ENCODE peak calls at places on chromosomes 13 and 19, in eight cellular contexts. One of them, this sample, is unnamed.
A peak's percentile ranks its signal among the peaks of the same experiment; 100 is the strongest.

GRCh38 chr13:109274188-109274821 is 512.1 kb downstream of the IRS2 start:
- DNase-seq in uterus: no peak
- DNase-seq in stomach: no peak
- DNase-seq in testis: peak; percentile 22
- DNase-seq in pancreas: no peak
- DNase-seq in GM23248: peak; percentile 49
- DNase-seq in transverse colon: no peak
- DNase-seq in left ventricle myocardium inferior: no peak
- DNase-seq in this sample: no peak

GRCh38 chr19:55158423-55158822 is 891 bp upstream of the TNNI3 start:
- DNase-seq in GM23248: no peak
- DNase-seq in left ventricle myocardium inferior: no peak
- DNase-seq in stomach: no peak
- DNase-seq in uterus: no peak
- DNase-seq in pancreas: no peak
- DNase-seq in transverse colon: no peak
- DNase-seq in testis: no peak
- DNase-seq in this sample: no peak

GRCh38 chr19:34713262-34713637 is 20.8 kb upstream of the ZNF181 start:
- DNase-seq in GM23248: no peak
- DNase-seq in left ventricle myocardium inferior: no peak
- DNase-seq in stomach: no peak
- DNase-seq in pancreas: no peak
- DNase-seq in testis: no peak
- DNase-seq in transverse colon: no peak
- DNase-seq in uterus: no peak
- DNase-seq in this sample: no peak

GRCh38 chr13:97982286-97982685 is 28.8 kb downstream of the IPO5 start:
- DNase-seq in testis: no peak
- DNase-seq in GM23248: peak; percentile 43
- DNase-seq in transverse colon: no peak
- DNase-seq in left ventricle myocardium inferior: no peak
- DNase-seq in uterus: no peak
- DNase-seq in stomach: no peak
- DNase-seq in pancreas: no peak
- DNase-seq in this sample: no peak

GRCh38 chr19:2556221-2557092 is 80.5 kb downstream of the GADD45B start:
- DNase-seq in testis: no peak
- DNase-seq in left ventricle myocardium inferior: peak; percentile 15
- DNase-seq in stomach: no peak
- DNase-seq in pancreas: peak; percentile 43
- DNase-seq in uterus: no peak
- DNase-seq in GM23248: no peak
- DNase-seq in transverse colon: no peak
- DNase-seq in this sample: no peak

GRCh38 chr19:33186835-33187540 is 7.1 kb upstream of the LRP3 start:
- DNase-seq in left ventricle myocardium inferior: no peak
- DNase-seq in uterus: no peak
- DNase-seq in transverse colon: peak; percentile 77
- DNase-seq in pancreas: no peak
- DNase-seq in GM23248: no peak
- DNase-seq in testis: no peak
- DNase-seq in stomach: no peak
- DNase-seq in this sample: no peak

GRCh38 chr19:1410136-1410786 is 2.9 kb downstream of the DAZAP1 start:
- DNase-seq in GM23248: peak; percentile 39
- DNase-seq in stomach: no peak
- DNase-seq in transverse colon: no peak
- DNase-seq in left ventricle myocardium inferior: no peak
- DNase-seq in testis: no peak
- DNase-seq in uterus: no peak
- DNase-seq in pancreas: no peak
- DNase-seq in this sample: no peak

GRCh38 chr13:30818323-30818960 is 83.1 kb downstream of the ALOX5AP start:
- DNase-seq in GM23248: peak; percentile 96
- DNase-seq in testis: no peak
- DNase-seq in left ventricle myocardium inferior: no peak
- DNase-seq in stomach: no peak
- DNase-seq in uterus: peak; percentile 76
- DNase-seq in transverse colon: no peak
- DNase-seq in pancreas: no peak
- DNase-seq in this sample: peak; percentile 41

GRCh38 chr19:33379151-33379829 is 5.8 kb downstream of the CEBPG start:
- DNase-seq in transverse colon: no peak
- DNase-seq in stomach: no peak
- DNase-seq in uterus: no peak
- DNase-seq in GM23248: no peak
- DNase-seq in left ventricle myocardium inferior: no peak
- DNase-seq in testis: no peak
- DNase-seq in pancreas: no peak
- DNase-seq in this sample: no peak

GRCh38 chr13:20673711-20674110 is 29.8 kb upstream of the IL17D start:
- DNase-seq in left ventricle myocardium inferior: no peak
- DNase-seq in uterus: no peak
- DNase-seq in stomach: no peak
- DNase-seq in testis: no peak
- DNase-seq in transverse colon: no peak
- DNase-seq in GM23248: no peak
- DNase-seq in pancreas: no peak
- DNase-seq in this sample: no peak

GRCh38 chr13:110298221-110298565 is 8.8 kb downstream of the COL4A1 start:
- DNase-seq in pancreas: no peak
- DNase-seq in uterus: no peak
- DNase-seq in transverse colon: no peak
- DNase-seq in stomach: no peak
- DNase-seq in left ventricle myocardium inferior: no peak
- DNase-seq in testis: no peak
- DNase-seq in GM23248: no peak
- DNase-seq in this sample: no peak
- H3K4me1 ChIP-seq in pancreas: no peaks in the 10 kb centered on the region
- H3K4me1 ChIP-seq in uterus: no peaks in the 10 kb centered on the region
- H3K4me1 ChIP-seq in transverse colon: peaks cover 5% of the 10 kb centered on the region
- H3K4me1 ChIP-seq in stomach: peaks cover 75% of the 10 kb centered on the region
- H3K4me1 ChIP-seq in left ventricle myocardium inferior: peaks cover 100% of the 10 kb centered on the region
- H3K4me1 ChIP-seq in testis: peaks cover 6% of the 10 kb centered on the region
- H3K4me1 ChIP-seq in GM23248: peaks cover 29% of the 10 kb centered on the region
- H3K4me1 ChIP-seq in this sample: peaks cover 28% of the 10 kb centered on the region

DNA sequence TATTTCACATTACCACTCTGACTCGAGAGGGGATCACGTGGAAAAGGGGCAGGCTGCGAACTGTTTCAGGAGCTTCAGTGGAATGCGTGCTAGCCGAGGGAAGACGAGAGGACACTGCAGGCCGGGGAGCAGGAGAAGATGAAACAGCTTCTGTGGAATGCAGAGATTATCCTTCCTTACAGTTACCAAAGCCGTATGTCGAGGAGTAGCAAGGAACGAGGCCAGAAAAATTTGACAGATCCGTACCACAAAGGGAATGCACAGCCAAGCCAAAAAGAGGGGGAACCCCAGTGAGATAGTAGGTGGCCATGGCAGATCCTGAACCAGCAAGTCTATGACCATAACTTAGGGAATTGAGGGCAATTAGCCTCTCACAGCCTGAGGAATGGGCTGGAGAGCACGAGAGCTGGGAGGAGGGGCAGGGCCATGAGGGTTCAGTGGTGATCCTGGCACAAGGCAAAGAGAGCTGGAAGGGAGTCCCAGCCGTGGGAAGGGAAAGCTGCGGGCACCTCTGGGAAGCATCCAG is 5.3 kb downstream of the COL4A1 start:
- DNase-seq in left ventricle myocardium inferior: no peak
- DNase-seq in GM23248: peak; percentile 91
- DNase-seq in uterus: peak; percentile 45
- DNase-seq in pancreas: no peak
- DNase-seq in transverse colon: no peak
- DNase-seq in testis: no peak
- DNase-seq in stomach: no peak
- DNase-seq in this sample: no peak
- H3K27ac ChIP-seq in left ventricle myocardium inferior: peak overlapping the region; percentile 97
- H3K27ac ChIP-seq in GM23248: peak overlapping the region; percentile 57
- H3K27ac ChIP-seq in uterus: peak overlapping the region; percentile 100
- H3K27ac ChIP-seq in pancreas: no peak overlapping the region
- H3K27ac ChIP-seq in transverse colon: peak overlapping the region; percentile 94
- H3K27ac ChIP-seq in testis: no peak overlapping the region
- H3K27ac ChIP-seq in stomach: peak overlapping the region; percentile 96
- H3K27ac ChIP-seq in this sample: peak overlapping the region; percentile 79

DNA sequence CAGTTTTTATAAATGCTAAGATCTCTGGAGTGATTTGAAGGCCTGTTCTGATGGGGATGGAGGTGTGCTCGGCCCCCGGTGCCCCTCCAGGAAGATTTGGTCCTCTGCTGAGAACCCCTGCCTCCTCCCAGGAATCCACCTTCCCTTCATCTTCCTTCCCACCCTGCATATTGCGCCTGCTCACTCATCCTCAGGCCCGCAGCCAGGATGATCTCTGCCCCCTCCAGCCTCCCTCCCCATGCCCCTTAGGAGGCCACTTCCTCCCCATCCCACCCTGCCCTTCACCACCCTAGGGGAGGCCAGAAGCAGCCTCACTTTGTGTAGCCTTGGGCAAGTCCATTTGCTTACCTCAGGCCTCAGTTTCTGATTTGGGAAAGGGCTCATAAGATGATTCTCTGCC is 19.7 kb downstream of the VASP start:
- DNase-seq in transverse colon: no peak
- DNase-seq in GM23248: no peak
- DNase-seq in left ventricle myocardium inferior: no peak
- DNase-seq in pancreas: no peak
- DNase-seq in stomach: no peak
- DNase-seq in uterus: no peak
- DNase-seq in testis: no peak
- DNase-seq in this sample: no peak
- H3K4me1 ChIP-seq in transverse colon: peaks cover 13% of the 10 kb centered on the region
- H3K4me1 ChIP-seq in GM23248: peaks cover 14% of the 10 kb centered on the region
- H3K4me1 ChIP-seq in left ventricle myocardium inferior: peaks cover 46% of the 10 kb centered on the region
- H3K4me1 ChIP-seq in pancreas: peaks cover 7% of the 10 kb centered on the region
- H3K4me1 ChIP-seq in stomach: peaks cover 75% of the 10 kb centered on the region
- H3K4me1 ChIP-seq in uterus: no peaks in the 10 kb centered on the region
- H3K4me1 ChIP-seq in testis: peaks cover 9% of the 10 kb centered on the region
- H3K4me1 ChIP-seq in this sample: no peaks in the 10 kb centered on the region

DNA sequence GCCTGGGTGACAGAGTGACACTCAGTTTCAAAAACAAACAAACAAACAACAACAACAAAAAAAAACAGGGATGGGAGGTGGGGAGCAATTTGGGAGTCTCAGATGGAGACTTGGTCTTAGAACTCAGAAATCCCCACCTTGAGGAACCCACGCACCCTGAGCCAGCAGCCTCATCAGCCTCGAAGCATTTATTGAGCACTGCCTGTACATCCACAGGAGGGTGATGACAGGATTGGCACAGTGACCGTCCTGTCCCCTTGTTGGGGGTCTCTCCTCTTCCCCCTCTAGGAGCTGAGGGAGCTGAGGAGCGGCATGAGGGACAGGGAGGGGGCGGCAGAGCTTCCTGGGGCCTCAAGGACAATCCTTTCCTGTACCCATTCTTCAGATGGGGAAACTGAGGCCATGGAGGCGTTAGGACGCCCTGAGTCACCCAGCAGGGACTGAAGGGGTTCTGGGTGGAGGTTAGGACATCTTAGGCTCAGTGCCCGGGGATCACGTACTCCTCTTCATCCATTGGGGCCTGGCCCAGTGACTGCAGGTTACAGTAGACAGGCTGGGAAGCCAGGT is 5.6 kb downstream of the GDF15 start:
- DNase-seq in uterus: no peak
- DNase-seq in stomach: no peak
- DNase-seq in transverse colon: no peak
- DNase-seq in pancreas: no peak
- DNase-seq in left ventricle myocardium inferior: no peak
- DNase-seq in GM23248: no peak
- DNase-seq in testis: no peak
- DNase-seq in this sample: no peak
- H3K27ac ChIP-seq in uterus: no peak overlapping the region
- H3K27ac ChIP-seq in stomach: peak overlapping the region; percentile 72
- H3K27ac ChIP-seq in transverse colon: no peak overlapping the region
- H3K27ac ChIP-seq in pancreas: no peak overlapping the region
- H3K27ac ChIP-seq in left ventricle myocardium inferior: no peak overlapping the region
- H3K27ac ChIP-seq in GM23248: no peak overlapping the region
- H3K27ac ChIP-seq in testis: no peak overlapping the region
- H3K27ac ChIP-seq in this sample: no peak overlapping the region

GRCh38 chr13:106941779-106942178 is 373.8 kb upstream of the ARGLU1 start:
- DNase-seq in pancreas: no peak
- DNase-seq in testis: no peak
- DNase-seq in stomach: no peak
- DNase-seq in uterus: no peak
- DNase-seq in transverse colon: no peak
- DNase-seq in GM23248: no peak
- DNase-seq in left ventricle myocardium inferior: no peak
- DNase-seq in this sample: no peak
- H3K4me1 ChIP-seq in pancreas: no peaks in the 10 kb centered on the region
- H3K4me1 ChIP-seq in testis: no peaks in the 10 kb centered on the region
- H3K4me1 ChIP-seq in stomach: no peaks in the 10 kb centered on the region
- H3K4me1 ChIP-seq in uterus: no peaks in the 10 kb centered on the region
- H3K4me1 ChIP-seq in transverse colon: no peaks in the 10 kb centered on the region
- H3K4me1 ChIP-seq in GM23248: no peaks in the 10 kb centered on the region
- H3K4me1 ChIP-seq in left ventricle myocardium inferior: no peaks in the 10 kb centered on the region
- H3K4me1 ChIP-seq in this sample: no peaks in the 10 kb centered on the region

GRCh38 chr13:66887088-66887487 is 343.0 kb downstream of the PCDH9 start:
- DNase-seq in left ventricle myocardium inferior: no peak
- DNase-seq in transverse colon: no peak
- DNase-seq in stomach: no peak
- DNase-seq in pancreas: no peak
- DNase-seq in testis: no peak
- DNase-seq in uterus: no peak
- DNase-seq in GM23248: no peak
- DNase-seq in this sample: no peak

GRCh38 chr13:66888698-66889097 is 341.4 kb downstream of the PCDH9 start:
- DNase-seq in GM23248: no peak
- DNase-seq in transverse colon: no peak
- DNase-seq in pancreas: no peak
- DNase-seq in uterus: no peak
- DNase-seq in stomach: no peak
- DNase-seq in left ventricle myocardium inferior: no peak
- DNase-seq in testis: no peak
- DNase-seq in this sample: no peak

GRCh38 chr13:66886248-66886647 is 343.9 kb downstream of the PCDH9 start:
- DNase-seq in GM23248: no peak
- DNase-seq in stomach: no peak
- DNase-seq in left ventricle myocardium inferior: no peak
- DNase-seq in pancreas: no peak
- DNase-seq in transverse colon: no peak
- DNase-seq in testis: no peak
- DNase-seq in uterus: no peak
- DNase-seq in this sample: no peak
- H3K27ac ChIP-seq in GM23248: no peak overlapping the region
- H3K27ac ChIP-seq in stomach: no peak overlapping the region
- H3K27ac ChIP-seq in left ventricle myocardium inferior: no peak overlapping the region
- H3K27ac ChIP-seq in pancreas: no peak overlapping the region
- H3K27ac ChIP-seq in transverse colon: no peak overlapping the region
- H3K27ac ChIP-seq in testis: no peak overlapping the region
- H3K27ac ChIP-seq in uterus: no peak overlapping the region
- H3K27ac ChIP-seq in this sample: no peak overlapping the region

GRCh38 chr13:51590231-51590630 is 6.0 kb downstream of the WDFY2 start:
- DNase-seq in transverse colon: no peak
- DNase-seq in uterus: no peak
- DNase-seq in pancreas: no peak
- DNase-seq in GM23248: no peak
- DNase-seq in left ventricle myocardium inferior: no peak
- DNase-seq in testis: no peak
- DNase-seq in stomach: no peak
- DNase-seq in this sample: no peak
- H3K4me1 ChIP-seq in transverse colon: no peaks in the 10 kb centered on the region
- H3K4me1 ChIP-seq in uterus: peaks cover 17% of the 10 kb centered on the region
- H3K4me1 ChIP-seq in pancreas: peaks cover 67% of the 10 kb centered on the region
- H3K4me1 ChIP-seq in GM23248: peaks cover 77% of the 10 kb centered on the region
- H3K4me1 ChIP-seq in left ventricle myocardium inferior: peaks cover 58% of the 10 kb centered on the region
- H3K4me1 ChIP-seq in testis: peaks cover 57% of the 10 kb centered on the region
- H3K4me1 ChIP-seq in stomach: peaks cover 76% of the 10 kb centered on the region
- H3K4me1 ChIP-seq in this sample: peaks cover under 1% of the 10 kb centered on the region

GRCh38 chr13:114134944-114135610 is 2.7 kb upstream of the RASA3 start:
- DNase-seq in left ventricle myocardium inferior: no peak
- DNase-seq in transverse colon: no peak
- DNase-seq in uterus: no peak
- DNase-seq in stomach: no peak
- DNase-seq in GM23248: no peak
- DNase-seq in testis: no peak
- DNase-seq in pancreas: no peak
- DNase-seq in this sample: no peak
- H3K27ac ChIP-seq in left ventricle myocardium inferior: peak overlapping the region; percentile 30
- H3K27ac ChIP-seq in transverse colon: no peak overlapping the region
- H3K27ac ChIP-seq in uterus: no peak overlapping the region
- H3K27ac ChIP-seq in stomach: peak overlapping the region; percentile 53
- H3K27ac ChIP-seq in GM23248: no peak overlapping the region
- H3K27ac ChIP-seq in testis: no peak overlapping the region
- H3K27ac ChIP-seq in pancreas: no peak overlapping the region
- H3K27ac ChIP-seq in this sample: no peak overlapping the region